ENCODE peak calls at places on chromosomes 12 and 14, in four cellular contexts. One of them, this sample, is unnamed.
A peak's percentile ranks its signal among the peaks of the same experiment; 100 is the strongest.

GRCh38 chr12:58189030-58189429 is 247.7 kb downstream of the ATP23 start:
- DNase-seq in H1: no peak
- DNase-seq in K562: no peak
- DNase-seq in HepG2: no peak
- DNase-seq in this sample: no peak

GRCh38 chr12:122517877-122518276 is 8.9 kb downstream of the RSRC2 start:
- DNase-seq in H1: no peak
- DNase-seq in K562: no peak
- DNase-seq in HepG2: no peak
- DNase-seq in this sample: no peak

GRCh38 chr12:96322720-96323119 is 77.5 kb downstream of the CDK17 start:
- DNase-seq in HepG2: no peak
- DNase-seq in H1: no peak
- DNase-seq in K562: no peak
- DNase-seq in this sample: no peak

GRCh38 chr12:34397591-34398365 is 375.5 kb downstream of the ALG10 start:
- DNase-seq in K562: peak; percentile 1
- DNase-seq in HepG2: no peak
- DNase-seq in H1: no peak
- DNase-seq in this sample: no peak

GRCh38 chr12:95205685-95206084 is 11.6 kb downstream of the FGD6 start:
- DNase-seq in H1: no peak
- DNase-seq in K562: no peak
- DNase-seq in HepG2: no peak
- DNase-seq in this sample: no peak

GRCh38 chr12:15477761-15478160 is 155.5 kb downstream of the PTPRO start:
- DNase-seq in H1: no peak
- DNase-seq in K562: no peak
- DNase-seq in HepG2: no peak
- DNase-seq in this sample: no peak

GRCh38 chr12:47715877-47716548 is 9.3 kb downstream of the ENDOU start:
- DNase-seq in K562: no peak
- DNase-seq in H1: no peak
- DNase-seq in HepG2: no peak
- DNase-seq in this sample: no peak

GRCh38 chr14:51653096-51653814 is 1.5 kb downstream of the FRMD6 start:
- DNase-seq in HepG2: no peak
- DNase-seq in H1: no peak
- DNase-seq in K562: peak; percentile 6
- DNase-seq in this sample: no peak

GRCh38 chr12:54225666-54226065 is 36.9 kb upstream of the SMUG1 start:
- DNase-seq in K562: no peak
- DNase-seq in H1: no peak
- DNase-seq in HepG2: no peak
- DNase-seq in this sample: no peak

GRCh38 chr12:113479578-113480335 is 8.1 kb upstream of the LHX5 start:
- DNase-seq in H1: no peak
- DNase-seq in K562: peak; percentile 83
- DNase-seq in HepG2: peak; percentile 12
- DNase-seq in this sample: no peak

GRCh38 chr14:69692542-69693053 is 74.3 kb upstream of the SRSF5 start:
- DNase-seq in HepG2: no peak
- DNase-seq in H1: no peak
- DNase-seq in K562: no peak
- DNase-seq in this sample: no peak

DNA sequence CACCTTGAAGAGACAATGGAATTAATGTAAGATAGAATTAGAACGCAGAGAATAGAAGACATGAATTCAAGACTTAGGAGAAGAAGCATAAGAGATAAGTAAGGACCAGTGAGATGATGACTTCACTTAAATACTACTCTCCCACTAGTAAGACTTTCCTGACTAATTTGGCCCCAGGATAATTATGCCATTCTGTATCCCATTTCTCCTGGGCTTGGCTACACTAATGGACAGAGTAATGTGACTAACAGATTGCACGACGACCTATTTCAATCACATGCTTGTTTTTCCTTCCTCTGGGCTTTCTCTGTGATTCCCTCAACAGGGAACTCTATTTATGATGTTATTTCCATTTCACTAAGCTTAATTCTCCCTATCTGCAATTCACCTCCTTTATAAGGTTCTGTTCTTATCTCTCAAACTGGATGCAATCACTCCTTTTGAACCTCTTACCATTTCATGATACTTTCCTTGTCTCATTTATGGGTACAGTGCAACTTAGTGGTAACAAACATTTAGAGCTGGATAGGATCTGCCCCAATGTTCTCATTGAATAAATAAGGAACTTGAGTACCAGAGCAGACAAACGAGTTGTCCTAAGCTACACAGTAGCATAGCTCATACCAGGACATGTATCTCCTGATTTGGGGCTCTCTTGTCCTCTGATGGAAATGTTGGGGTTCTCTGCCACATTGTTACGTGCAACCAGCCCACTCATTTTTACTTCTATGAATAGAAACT is 102.7 kb downstream of the BTG1 start:
- DNase-seq in H1: no peak
- DNase-seq in HepG2: no peak
- DNase-seq in K562: no peak
- DNase-seq in this sample: no peak
- TF ChIP-seq FOSL1 in H1: no peak
- TF ChIP-seq FOSL1 in HepG2: no peak
- TF ChIP-seq FOSL1 in K562: no peak
- TF ChIP-seq FOSL1 in this sample: no peak

GRCh38 chr12:31970199-31970598 is 11.0 kb downstream of the RESF1 start:
- DNase-seq in K562: no peak
- DNase-seq in H1: no peak
- DNase-seq in HepG2: peak; percentile 30
- DNase-seq in this sample: no peak

GRCh38 chr12:31964280-31964679 is 5.1 kb downstream of the RESF1 start:
- DNase-seq in K562: no peak
- DNase-seq in HepG2: no peak
- DNase-seq in H1: no peak
- DNase-seq in this sample: no peak

GRCh38 chr12:31965090-31965489 is 5.9 kb downstream of the RESF1 start:
- DNase-seq in K562: no peak
- DNase-seq in H1: no peak
- DNase-seq in HepG2: no peak
- DNase-seq in this sample: no peak

GRCh38 chr12:31967569-31967968 is 8.4 kb downstream of the RESF1 start:
- DNase-seq in H1: no peak
- DNase-seq in HepG2: no peak
- DNase-seq in K562: peak; percentile 21
- DNase-seq in this sample: no peak

DNA sequence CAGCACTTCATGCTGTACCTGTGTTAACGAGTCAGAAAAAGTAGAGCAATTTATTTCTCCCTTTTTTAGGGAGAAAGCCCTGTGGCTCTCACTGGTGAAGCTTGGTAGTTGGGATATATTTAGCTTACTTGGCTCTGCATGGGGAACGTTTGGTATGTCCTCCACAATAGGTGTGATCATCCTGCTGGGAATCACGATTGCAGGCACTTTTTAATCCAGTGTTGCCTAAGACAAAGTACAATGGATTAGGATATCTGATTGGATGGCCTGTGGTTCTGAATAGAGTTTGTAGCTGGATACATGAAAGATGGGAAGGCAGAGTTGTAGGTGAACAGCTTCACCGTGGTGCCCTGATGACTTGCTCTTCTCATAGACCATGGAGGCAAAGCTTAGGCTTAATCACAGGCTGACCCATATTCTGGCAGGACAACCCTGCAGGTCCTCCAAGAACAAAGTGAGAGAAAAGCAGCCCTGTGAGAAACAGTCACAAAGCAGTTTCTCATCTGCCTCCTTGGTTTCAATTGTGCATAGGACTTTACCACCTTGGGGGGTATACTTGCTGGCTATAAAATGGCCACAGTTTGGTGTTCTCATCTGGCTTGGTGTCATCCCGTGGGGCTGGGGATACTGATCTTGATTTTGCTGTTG is 7.5 kb downstream of the RESF1 start:
- DNase-seq in H1: no peak
- DNase-seq in HepG2: no peak
- DNase-seq in K562: no peak
- DNase-seq in this sample: no peak
- H3K36me3 ChIP-seq in H1: peaks cover 17% of the 10 kb centered on the region
- H3K36me3 ChIP-seq in HepG2: peaks cover 1% of the 10 kb centered on the region
- H3K36me3 ChIP-seq in K562: peaks cover 93% of the 10 kb centered on the region
- H3K36me3 ChIP-seq in this sample: peaks cover 47% of the 10 kb centered on the region

GRCh38 chr12:3617565-3617964 is 126.6 kb downstream of the PRMT8 start:
- DNase-seq in K562: no peak
- DNase-seq in HepG2: no peak
- DNase-seq in H1: no peak
- DNase-seq in this sample: no peak
- TF ChIP-seq FOSL1 in K562: no peak
- TF ChIP-seq FOSL1 in HepG2: no peak
- TF ChIP-seq FOSL1 in H1: no peak
- TF ChIP-seq FOSL1 in this sample: no peak

GRCh38 chr14:45135181-45135580 is 549 bp upstream of the FANCM start:
- DNase-seq in K562: no peak
- DNase-seq in H1: no peak
- DNase-seq in HepG2: no peak
- DNase-seq in this sample: no peak
- H3K36me3 ChIP-seq in K562: peaks cover 3% of the 10 kb centered on the region
- H3K36me3 ChIP-seq in H1: no peaks in the 10 kb centered on the region
- H3K36me3 ChIP-seq in HepG2: no peaks in the 10 kb centered on the region
- H3K36me3 ChIP-seq in this sample: no peaks in the 10 kb centered on the region

GRCh38 chr12:2227360-2227759 is 174.6 kb downstream of the CACNA1C start:
- DNase-seq in HepG2: no peak
- DNase-seq in H1: no peak
- DNase-seq in K562: no peak
- DNase-seq in this sample: no peak

GRCh38 chr12:2229661-2230539 is 177.1 kb downstream of the CACNA1C start:
- DNase-seq in K562: peak; percentile 21
- DNase-seq in H1: no peak
- DNase-seq in HepG2: no peak
- DNase-seq in this sample: no peak

GRCh38 chr12:2221030-2221621 is 168.3 kb downstream of the CACNA1C start:
- DNase-seq in HepG2: no peak
- DNase-seq in H1: no peak
- DNase-seq in K562: no peak
- DNase-seq in this sample: no peak

GRCh38 chr12:2228535-2228934 is 175.7 kb downstream of the CACNA1C start:
- DNase-seq in H1: no peak
- DNase-seq in K562: no peak
- DNase-seq in HepG2: no peak
- DNase-seq in this sample: no peak

DNA sequence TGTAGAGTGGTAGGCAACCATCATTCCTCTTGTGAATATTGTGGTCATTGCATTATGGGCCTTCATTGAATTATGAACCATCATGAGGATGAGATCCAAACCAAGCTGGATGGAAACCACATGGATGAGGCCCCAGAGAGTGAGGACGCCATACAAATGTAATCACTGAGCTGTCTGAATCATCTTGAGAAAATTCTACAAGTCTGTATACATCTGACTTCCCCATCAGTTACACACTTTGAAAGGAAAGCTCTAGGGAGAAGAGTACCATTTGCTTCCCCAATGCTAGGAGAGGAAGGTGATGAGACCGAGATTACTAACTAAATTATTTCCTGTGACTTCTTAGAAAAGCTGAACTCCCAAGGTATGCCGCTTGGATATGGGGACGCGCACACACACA is 172.9 kb downstream of the CACNA1C start:
- DNase-seq in H1: no peak
- DNase-seq in K562: no peak
- DNase-seq in HepG2: no peak
- DNase-seq in this sample: no peak
- TF ChIP-seq FOSL1 in H1: no peak
- TF ChIP-seq FOSL1 in K562: no peak
- TF ChIP-seq FOSL1 in HepG2: no peak
- TF ChIP-seq FOSL1 in this sample: no peak

GRCh38 chr12:93179792-93180191 is 197.9 kb upstream of the NUDT4 start:
- DNase-seq in H1: no peak
- DNase-seq in HepG2: no peak
- DNase-seq in K562: no peak
- DNase-seq in this sample: no peak
- H3K36me3 ChIP-seq in H1: no peaks in the 10 kb centered on the region
- H3K36me3 ChIP-seq in HepG2: no peaks in the 10 kb centered on the region
- H3K36me3 ChIP-seq in K562: no peaks in the 10 kb centered on the region
- H3K36me3 ChIP-seq in this sample: no peaks in the 10 kb centered on the region

DNA sequence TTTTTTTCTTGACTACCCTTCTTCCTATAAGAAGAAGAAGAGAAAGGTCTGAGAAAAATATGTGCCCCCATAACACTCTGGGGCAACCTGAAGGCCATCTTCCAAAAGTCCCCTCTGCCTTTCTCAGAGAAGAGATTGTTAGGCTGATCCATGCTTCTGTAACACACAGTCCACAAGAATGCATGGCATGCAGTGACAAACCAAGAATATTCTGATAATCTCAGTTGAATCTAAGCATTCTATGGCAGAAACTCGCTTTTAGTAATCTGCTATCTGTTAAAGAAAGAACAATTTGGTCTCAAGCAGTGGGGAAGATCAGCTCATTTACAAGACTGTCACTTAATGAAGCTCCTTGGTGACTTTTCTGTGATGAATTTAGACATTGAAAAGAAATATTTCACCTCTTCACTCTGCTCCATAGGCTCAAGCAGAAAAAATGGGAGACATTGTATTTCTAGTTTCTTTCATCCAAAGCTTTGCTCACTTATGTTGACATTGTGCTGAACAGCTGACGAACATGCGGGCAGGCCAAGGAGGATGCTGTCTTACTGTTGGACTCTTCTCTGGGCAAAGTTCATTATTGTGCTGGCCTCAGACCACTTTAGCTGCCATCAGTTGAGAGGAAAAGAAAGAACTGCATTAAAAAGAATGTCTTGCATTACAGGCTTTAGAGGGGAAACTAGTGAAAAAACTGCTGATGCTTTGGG is 957.1 kb downstream of the DIO2 start:
- DNase-seq in K562: no peak
- DNase-seq in HepG2: no peak
- DNase-seq in H1: no peak
- DNase-seq in this sample: no peak
- TF ChIP-seq FOSL1 in K562: no peak
- TF ChIP-seq FOSL1 in HepG2: no peak
- TF ChIP-seq FOSL1 in H1: no peak
- TF ChIP-seq FOSL1 in this sample: no peak

This sample was measured in HCT116.